ENCODE peak calls at places on chromosomes 3 and 15, in ten cellular contexts. I is heart right ventricle, J is Panc1, P is left lung, L is cardiac muscle cell, F is astrocyte of the cerebellum, A is SK-N-SH, Z is A549, D is progenitor cell of endocrine pancreas, O is PC-3. S is an unnamed sample.

GRCh38 chr3:95508124-95508523 is 1306.3 kb upstream of the EPHA6 start:
- DNase-seq in J (no peak), L (no peak), Z (no peak), D (no peak), P (no peak), I (no peak), O (no peak), F (no peak), A (no peak), S (no peak)

GRCh38 chr15:80978685-80979084 is 10.9 kb downstream of the MESD start:
- DNase-seq in A (no peak), J (no peak), P (no peak), Z (no peak), L (no peak), I (no peak), F (no peak), D (no peak), O (peak; percentile 51), S (no peak)

GRCh38 chr15:31932581-31932980 is 97.7 kb upstream of the CHRNA7 start:
- DNase-seq in Z (no peak), I (no peak), A (no peak), D (no peak), O (no peak), J (no peak), F (peak; percentile 71), P (no peak), L (no peak), S (no peak)

GRCh38 chr3:66486646-66487045 is 14.2 kb downstream of the LRIG1 start:
- DNase-seq in A (no peak), D (no peak), I (no peak), Z (no peak), O (no peak), P (no peak), F (no peak), L (peak; percentile 47), J (no peak), S (no peak)

GRCh38 chr3:194035406-194036138 is 100.4 kb upstream of the HES1 start:
- DNase-seq in J (no peak), O (no peak), D (no peak), Z (no peak), L (no peak), I (no peak), A (no peak), P (no peak), F (no peak), S (no peak)

GRCh38 chr3:14467723-14468620 is 65.6 kb downstream of the SLC6A6 start:
- DNase-seq in P (no peak), Z (peak; percentile 91), I (peak; percentile 40), A (peak; percentile 92), J (no peak), D (peak; percentile 42), L (peak; percentile 59), O (peak; percentile 50), F (no peak), S (no peak)

GRCh38 chr15:83208357-83208661 is 686 bp upstream of the HDGFL3 start:
- DNase-seq in F (no peak), J (no peak), A (no peak), I (no peak), D (no peak), Z (no peak), O (peak; percentile 18), P (peak; percentile 32), L (peak; percentile 30), S (no peak)

GRCh38 chr15:43277901-43278300 is 11.2 kb upstream of the TGM5 start:
- DNase-seq in Z (no peak), P (no peak), F (no peak), I (no peak), O (no peak), L (no peak), A (no peak), J (no peak), D (no peak), S (peak; percentile 47)

GRCh38 chr3:171851685-171852084 is 8.5 kb downstream of the TMEM212 start:
- DNase-seq in A (no peak), I (no peak), L (peak; percentile 66), Z (no peak), O (peak; percentile 82), D (no peak), P (no peak), J (no peak), F (no peak), S (no peak)

GRCh38 chr3:108319428-108320053 is 23.2 kb downstream of the HHLA2 start:
- DNase-seq in P (no peak), J (no peak), O (peak; percentile 85), L (no peak), F (no peak), D (no peak), A (no peak), Z (no peak), I (no peak), S (no peak)

GRCh38 chr15:79779739-79780138 is 117.1 kb downstream of the MTHFS start:
- DNase-seq in O (no peak), P (no peak), L (no peak), D (no peak), I (no peak), Z (no peak), J (no peak), F (no peak), A (no peak), S (no peak)

GRCh38 chr15:64738231-64739095 is 36.9 kb downstream of the RBPMS2 start:
- DNase-seq in D (no peak), F (no peak), Z (no peak), L (no peak), A (no peak), P (no peak), J (no peak), I (no peak), O (no peak), S (no peak)
- TF ChIP-seq CTCF in D (no peak), F (no peak), Z (no peak), L (no peak), A (no peak), P (no peak), J (no peak), I (no peak), O (no peak), S (no peak)

GRCh38 chr3:148763921-148764320 is 63.7 kb upstream of the CPB1 start:
- DNase-seq in P (no peak), O (no peak), A (no peak), J (no peak), L (no peak), D (no peak), Z (no peak), F (no peak), I (no peak), S (no peak)
- TF ChIP-seq CTCF in P (no peak), O (no peak), A (no peak), J (no peak), L (no peak), D (no peak), Z (no peak), F (no peak), I (no peak), S (no peak)

DNA sequence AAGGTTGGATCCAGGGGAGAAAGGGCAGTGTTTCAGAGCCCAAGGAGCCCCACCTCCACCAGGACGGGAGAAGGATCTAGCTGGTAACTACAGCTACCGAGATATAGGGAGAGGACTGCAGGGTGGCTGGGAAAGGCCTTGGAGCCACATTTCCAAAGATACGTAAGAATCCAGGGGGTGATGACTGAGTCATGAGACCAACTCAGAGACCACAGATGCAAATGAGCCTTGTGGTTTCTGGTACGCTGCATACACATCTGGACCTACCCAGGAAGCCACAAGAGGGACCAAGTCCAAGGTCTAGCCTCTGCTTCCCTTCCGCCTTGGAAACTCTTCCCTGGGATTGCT is 13.5 kb downstream of the IGDCC4 start:
- DNase-seq in L (peak; percentile 97), Z (no peak), P (no peak), I (no peak), F (peak; percentile 100), A (no peak), O (peak; percentile 71), J (no peak), D (no peak), S (no peak)
- TF ChIP-seq CTCF in L (peak; percentile 16), Z (no peak), P (no peak), I (no peak), F (no peak), A (no peak), O (no peak), J (no peak), D (no peak), S (no peak)

DNA sequence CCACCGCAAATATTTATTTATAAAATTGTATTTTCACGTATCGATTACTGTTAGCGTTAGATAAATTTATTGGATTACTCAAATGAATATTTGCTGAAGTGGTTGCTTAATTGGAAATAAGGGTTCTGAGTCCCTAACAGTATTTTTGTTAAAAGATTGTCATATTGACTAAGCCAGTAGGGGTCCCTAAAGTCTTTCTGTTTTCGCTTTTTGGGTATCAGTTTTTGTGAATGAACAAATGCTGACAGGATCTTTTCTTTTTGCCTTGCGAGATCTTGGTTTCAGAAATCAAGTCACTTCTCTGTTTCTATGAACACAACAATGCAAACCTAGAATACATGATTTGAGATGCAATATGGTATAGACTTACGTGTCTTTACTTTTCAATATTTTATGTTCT is 7.1 kb downstream of the RAD51 start:
- DNase-seq in L (peak; percentile 22), O (peak; percentile 37), P (no peak), D (no peak), Z (no peak), A (peak; percentile 36), J (no peak), I (no peak), F (no peak), S (no peak)
- TF ChIP-seq CTCF in L (peak; percentile 23), O (peak; percentile 53), P (no peak), D (peak; percentile 37), Z (no peak), A (peak; percentile 53), J (no peak), I (no peak), F (no peak), S (peak; percentile 52)

GRCh38 chr15:40282870-40283614 is at the start of gene ANKRD63:
- DNase-seq in O (peak; percentile 20), F (no peak), A (peak; percentile 81), P (no peak), Z (peak; percentile 54), I (no peak), L (no peak), J (no peak), D (no peak), S (no peak)
- TF ChIP-seq CTCF in O (no peak), F (no peak), A (no peak), P (no peak), Z (no peak), I (no peak), L (no peak), J (no peak), D (no peak), S (no peak)